ENCODE peak calls at places on chromosome 11, in six cellular contexts. H, I, O, P, X and M are unnamed samples.

GRCh38 chr11:115677190-115677589 is 173.0 kb upstream of the CADM1 start:
- DNase-seq in H (no peak), I (no peak), O (no peak), P (no peak), X (no peak), M (no peak)

GRCh38 chr11:74546752-74547151 is 45.6 kb upstream of the POLD3 start:
- DNase-seq in H (no peak), I (no peak), O (no peak), P (no peak), X (no peak), M (no peak)

GRCh38 chr11:1838426-1839131 is at the start of gene TNNI2:
- DNase-seq in H (no peak), I (no peak), O (no peak), P (no peak), X (no peak), M (no peak)

GRCh38 chr11:123351375-123351774 is 78.7 kb upstream of the GRAMD1B start:
- DNase-seq in H (peak; percentile 81), I (no peak), O (no peak), P (no peak), X (peak; percentile 92), M (no peak)

GRCh38 chr11:74169736-74170458 is 905 bp downstream of the C2CD3 start:
- DNase-seq in H (no peak), I (no peak), O (no peak), P (no peak), X (no peak), M (no peak)

GRCh38 chr11:77055056-77055680 is 11.6 kb upstream of the CAPN5 start:
- DNase-seq in H (no peak), I (no peak), O (no peak), P (no peak), X (no peak), M (no peak)

GRCh38 chr11:47946682-47947575 is 33.4 kb upstream of the PTPRJ start:
- DNase-seq in H (no peak), I (peak; percentile 30), O (peak; percentile 91), P (no peak), X (no peak), M (peak; percentile 97)

GRCh38 chr11:45964911-45965389 is 42.5 kb downstream of the LARGE2 start:
- DNase-seq in H (peak; percentile 64), I (peak; percentile 69), O (peak; percentile 68), P (peak; percentile 35), X (peak; percentile 80), M (peak; percentile 63)